ENCODE peak calls at places on chromosomes 4 and X, in ten cellular contexts. H, E, X, Q, W, O, G, N, L and T are unnamed samples.

GRCh38 chrX:64206556-64207162 is 1.2 kb upstream of the AMER1 start:
- DNase-seq in H (no peak), E (no peak), X (no peak), Q (no peak), W (no peak), O (no peak), G (no peak), N (peak; percentile 69), L (no peak), T (no peak)

GRCh38 chrX:41276661-41277506 is 57.1 kb upstream of the DDX3X start:
- DNase-seq in H (no peak), E (no peak), X (no peak), Q (no peak), W (no peak), O (no peak), G (no peak), N (no peak), L (no peak), T (no peak)

GRCh38 chrX:20454117-20454516 is 187.4 kb upstream of the RPS6KA3 start:
- DNase-seq in H (no peak), E (no peak), X (no peak), Q (no peak), W (no peak), O (no peak), G (no peak), N (no peak), L (peak; percentile 19), T (no peak)

GRCh38 chr4:38157592-38157991 is 197.4 kb downstream of the PTTG2 start:
- DNase-seq in H (no peak), E (no peak), X (no peak), Q (no peak), W (no peak), O (no peak), G (peak; percentile 4), N (no peak), L (no peak), T (no peak)

GRCh38 chr4:22179124-22179874 is 230.7 kb upstream of the KCNIP4 start:
- DNase-seq in H (no peak), E (no peak), X (no peak), Q (no peak), W (peak; percentile 71), O (no peak), G (no peak), N (no peak), L (no peak), T (no peak)

GRCh38 chr4:152936446-152937279 is 540 bp downstream of the FHDC1 start:
- DNase-seq in H (no peak), E (peak; percentile 54), X (no peak), Q (no peak), W (peak; percentile 9), O (peak; percentile 62), G (no peak), N (no peak), L (peak; percentile 71), T (peak; percentile 41)

GRCh38 chr4:74320559-74321118 is 12.4 kb downstream of the EPGN start:
- DNase-seq in H (peak; percentile 76), E (peak; percentile 39), X (peak; percentile 51), Q (peak; percentile 4), W (peak; percentile 18), O (peak; percentile 23), G (peak; percentile 76), N (no peak), L (peak; percentile 87), T (no peak)

GRCh38 chrX:72001471-72001870 is 90.8 kb downstream of the NHSL2 start:
- DNase-seq in H (no peak), E (no peak), X (no peak), Q (no peak), W (no peak), O (no peak), G (no peak), N (no peak), L (peak; percentile 75), T (no peak)

GRCh38 chrX:3951859-3952258 is 238.4 kb upstream of the PRKX start:
- DNase-seq in H (no peak), E (no peak), X (no peak), Q (no peak), W (no peak), O (no peak), G (no peak), N (no peak), L (no peak), T (no peak)

GRCh38 chr4:73919691-73920090 is 50.5 kb downstream of the CXCL1 start:
- DNase-seq in H (no peak), E (no peak), X (no peak), Q (no peak), W (no peak), O (no peak), G (no peak), N (no peak), L (no peak), T (no peak)

GRCh38 chrX:118745570-118745969 is 18.2 kb downstream of the IL13RA1 start:
- DNase-seq in H (no peak), E (no peak), X (no peak), Q (no peak), W (no peak), O (no peak), G (no peak), N (no peak), L (no peak), T (no peak)

GRCh38 chr4:2924765-2925301 is 38.4 kb downstream of the NOP14 start:
- DNase-seq in H (no peak), E (no peak), X (no peak), Q (no peak), W (no peak), O (no peak), G (peak; percentile 43), N (no peak), L (no peak), T (no peak)

GRCh38 chr4:7431696-7432530 is 2.8 kb downstream of the PSAPL1 start:
- DNase-seq in H (no peak), E (no peak), X (no peak), Q (no peak), W (no peak), O (no peak), G (no peak), N (no peak), L (no peak), T (no peak)

GRCh38 chr4:36348403-36348938 is 67.1 kb downstream of the DTHD1 start:
- DNase-seq in H (peak; percentile 24), E (no peak), X (no peak), Q (peak; percentile 16), W (no peak), O (no peak), G (no peak), N (no peak), L (no peak), T (no peak)

GRCh38 chr4:100059467-100059866 is 109.4 kb upstream of the H2AZ1 start:
- DNase-seq in H (no peak), E (no peak), X (no peak), Q (no peak), W (no peak), O (no peak), G (no peak), N (no peak), L (no peak), T (no peak)

GRCh38 chr4:88985088-88985779 is 71.8 kb downstream of the FAM13A start:
- DNase-seq in H (no peak), E (no peak), X (no peak), Q (no peak), W (peak; percentile 74), O (no peak), G (no peak), N (no peak), L (no peak), T (no peak)

GRCh38 chrX:73563740-73564073 is 710 bp downstream of the CHIC1 start:
- DNase-seq in H (no peak), E (no peak), X (no peak), Q (no peak), W (no peak), O (no peak), G (no peak), N (no peak), L (no peak), T (no peak)

GRCh38 chr4:86484241-86484640 is 109.9 kb upstream of the PTPN13 start:
- DNase-seq in H (no peak), E (no peak), X (no peak), Q (no peak), W (no peak), O (no peak), G (no peak), N (no peak), L (no peak), T (no peak)